ENCODE peak calls at places on chromosome 17, in five cellular contexts. J is endothelial cell of umbilical vein, S is choroid plexus epithelial cell, Q is OCI-LY7, W is heart left ventricle. N is an unnamed sample.
A peak's percentile ranks its signal among the peaks of the same experiment; 100 is the strongest.

GRCh38 chr17:62653831-62654829 is 26.7 kb downstream of the MRC2 start:
- DNase-seq in J (no peak), S (peak; percentile 61), Q (no peak), W (peak; percentile 80), N (no peak)

GRCh38 chr17:2947996-2948550 is 115.3 kb downstream of the OR1D5 start:
- DNase-seq in J (no peak), S (no peak), Q (no peak), W (no peak), N (no peak)

GRCh38 chr17:69605571-69605970 is 191.1 kb downstream of the MAP2K6 start:
- DNase-seq in J (no peak), S (no peak), Q (no peak), W (no peak), N (no peak)

GRCh38 chr17:1783271-1783670 is 21.4 kb downstream of the SERPINF1 start:
- DNase-seq in J (no peak), S (no peak), Q (no peak), W (no peak), N (no peak)

GRCh38 chr17:73196500-73196899 is 3.6 kb downstream of the COG1 start:
- DNase-seq in J (peak; percentile 25), S (peak; percentile 63), Q (no peak), W (peak; percentile 23), N (no peak)

GRCh38 chr17:35849469-35850348 is 19.0 kb downstream of the HEATR9 start:
- DNase-seq in J (peak; percentile 65), S (peak; percentile 92), Q (peak; percentile 67), W (peak; percentile 20), N (peak; percentile 10)

GRCh38 chr17:76353004-76353598 is 615 bp downstream of the PRPSAP1 start:
- DNase-seq in J (peak; percentile 43), S (no peak), Q (peak; percentile 34), W (peak; percentile 25), N (no peak)

GRCh38 chr17:50289268-50289667 is 15.0 kb downstream of the TMEM92 start:
- DNase-seq in J (no peak), S (peak; percentile 47), Q (no peak), W (no peak), N (no peak)

GRCh38 chr17:16945513-16946201 is 26.3 kb downstream of the TNFRSF13B start:
- DNase-seq in J (no peak), S (no peak), Q (peak; percentile 23), W (no peak), N (no peak)

GRCh38 chr17:62216847-62217246 is 151.8 kb upstream of the MED13 start:
- DNase-seq in J (no peak), S (no peak), Q (no peak), W (no peak), N (no peak)

GRCh38 chr17:45265823-45266222 is 3.9 kb upstream of the SPATA32 start:
- DNase-seq in J (no peak), S (peak; percentile 72), Q (no peak), W (no peak), N (peak; percentile 64)

GRCh38 chr17:7216242-7217112 is 3.2 kb downstream of the DLG4 start:
- DNase-seq in J (no peak), S (no peak), Q (peak; percentile 22), W (peak; percentile 16), N (no peak)

GRCh38 chr17:7214300-7215135 is 5.1 kb downstream of the DLG4 start:
- DNase-seq in J (peak; percentile 99), S (peak; percentile 99), Q (peak; percentile 99), W (peak; percentile 99), N (peak; percentile 67)

GRCh38 chr17:7217113-7217987 is 2.3 kb downstream of the DLG4 start:
- DNase-seq in J (peak; percentile 53), S (peak; percentile 85), Q (peak; percentile 68), W (peak; percentile 77), N (no peak)

GRCh38 chr17:7215136-7215638 is 4.4 kb downstream of the DLG4 start:
- DNase-seq in J (no peak), S (no peak), Q (no peak), W (peak; percentile 20), N (no peak)

DNA sequence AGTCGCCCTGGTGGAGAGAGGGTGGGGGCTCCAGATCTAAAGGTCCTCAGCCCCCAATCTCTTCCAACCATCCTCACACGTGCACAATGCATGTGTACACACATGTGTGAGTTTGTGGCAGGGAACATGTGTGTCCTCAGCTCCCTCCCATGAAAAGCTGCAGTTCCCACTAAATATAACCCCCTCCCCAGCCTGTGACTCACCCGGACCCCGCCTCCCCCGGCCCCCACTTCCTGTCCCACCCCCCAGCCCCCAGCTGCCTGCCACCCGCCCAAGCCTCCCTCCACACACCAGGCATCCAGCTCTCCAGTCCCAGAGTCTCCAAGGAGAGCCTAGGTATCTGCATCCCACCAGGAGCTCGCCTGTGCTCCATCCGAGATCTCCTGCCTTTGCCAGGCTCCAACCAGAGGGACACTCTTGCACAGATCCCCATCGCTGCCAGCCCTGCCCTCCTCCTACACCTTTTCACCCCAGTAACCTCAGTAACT is 3.9 kb downstream of the DLG4 start:
- DNase-seq in J (no peak), S (no peak), Q (peak; percentile 25), W (peak; percentile 32), N (no peak)
- H3K4me3 ChIP-seq in J (no peak overlapping the region), S (peak overlapping the region; percentile 64), Q (peak overlapping the region; percentile 75), W (peak overlapping the region; percentile 67), N (peak overlapping the region; percentile 66)

GRCh38 chr17:67477687-67478086 is 100.6 kb downstream of the PITPNC1 start:
- DNase-seq in J (no peak), S (no peak), Q (no peak), W (no peak), N (no peak)

GRCh38 chr17:67476787-67477335 is 99.8 kb downstream of the PITPNC1 start:
- DNase-seq in J (no peak), S (no peak), Q (no peak), W (no peak), N (no peak)

GRCh38 chr17:67478266-67479118 is 101.4 kb downstream of the PITPNC1 start:
- DNase-seq in J (no peak), S (no peak), Q (no peak), W (no peak), N (no peak)

GRCh38 chr17:67474081-67474661 is 97.1 kb downstream of the PITPNC1 start:
- DNase-seq in J (peak; percentile 20), S (peak; percentile 20), Q (no peak), W (peak; percentile 68), N (peak; percentile 41)

DNA sequence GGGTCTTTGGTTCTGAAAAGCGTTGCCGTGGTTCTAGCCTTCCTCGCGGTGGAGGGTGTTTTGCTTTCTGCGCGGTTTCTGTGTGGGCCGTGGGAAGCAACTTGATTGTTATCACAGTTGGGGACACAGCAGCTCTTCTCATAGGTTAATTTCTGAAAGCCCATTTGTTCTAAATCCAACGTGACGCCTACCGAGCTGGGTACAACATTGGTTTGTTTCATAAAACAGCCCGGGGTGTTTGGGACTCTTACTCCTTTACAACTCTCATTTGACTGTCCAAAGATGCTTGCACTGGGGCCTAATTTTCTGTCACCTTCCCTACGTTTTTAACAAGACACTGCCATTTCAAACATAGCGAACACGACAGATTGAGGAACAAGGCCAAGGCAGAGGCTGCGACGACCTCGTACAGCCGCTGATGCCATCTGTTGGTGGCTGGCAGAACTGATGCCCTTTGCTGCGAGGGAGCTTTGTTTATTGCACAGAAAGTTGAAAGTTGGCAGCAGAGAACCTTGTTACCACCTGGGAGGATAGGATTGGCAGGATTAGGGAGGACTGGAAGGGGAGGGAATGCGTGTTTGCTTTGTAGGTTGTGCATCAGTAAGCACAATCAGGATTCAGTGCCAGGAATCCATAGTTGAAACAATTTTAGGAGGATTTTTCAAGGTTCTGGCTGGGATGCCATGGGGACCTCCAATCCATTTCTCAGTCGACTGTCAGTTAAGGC is 98.2 kb downstream of the PITPNC1 start:
- DNase-seq in J (peak; percentile 81), S (peak; percentile 78), Q (peak; percentile 85), W (peak; percentile 78), N (no peak)
- TF ChIP-seq CTCF in J (peak; percentile 96), S (peak; percentile 96), Q (peak; percentile 98), W (peak; percentile 86), N (peak; percentile 95)

GRCh38 chr17:7043544-7044268 is at the start of gene SLC16A11:
- DNase-seq in J (peak; percentile 42), S (peak; percentile 84), Q (no peak), W (peak; percentile 41), N (no peak)

GRCh38 chr17:7047566-7047965 is 3.7 kb upstream of the SLC16A11 start:
- DNase-seq in J (no peak), S (no peak), Q (no peak), W (no peak), N (no peak)

GRCh38 chr17:7048968-7049367 is 5.1 kb upstream of the SLC16A11 start:
- DNase-seq in J (no peak), S (no peak), Q (no peak), W (no peak), N (no peak)

GRCh38 chr17:7045492-7046126 is 1.7 kb upstream of the SLC16A11 start:
- DNase-seq in J (peak; percentile 89), S (peak; percentile 92), Q (peak; percentile 74), W (no peak), N (peak; percentile 44)

DNA sequence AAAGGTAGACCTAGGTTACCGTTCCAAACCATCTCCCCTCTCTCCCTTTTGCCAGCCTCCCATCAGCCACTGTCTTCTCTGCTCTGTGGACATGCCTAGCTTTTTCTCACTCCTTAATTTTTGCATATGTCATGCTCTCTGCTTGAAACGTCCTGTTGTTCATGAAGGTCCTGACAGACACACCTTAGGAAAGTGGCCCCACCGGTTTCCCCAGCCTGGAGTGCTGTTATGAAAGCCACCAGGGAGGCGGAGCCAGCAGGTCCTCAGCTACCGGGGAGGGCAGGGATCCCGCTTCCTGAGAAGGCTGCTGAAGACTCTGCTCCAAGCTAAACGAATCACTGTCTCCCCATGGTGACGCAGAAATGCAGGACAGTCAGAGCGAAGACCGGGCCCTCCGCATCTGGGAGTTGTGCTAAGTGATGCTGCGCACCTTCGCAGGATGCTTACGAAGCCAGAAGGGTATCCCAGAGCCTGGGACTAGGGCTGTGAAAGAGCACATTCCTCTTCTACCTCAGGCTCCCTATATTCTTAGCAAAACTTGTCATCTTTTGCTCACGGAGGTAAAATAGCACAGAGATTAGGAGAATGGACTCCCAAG is 2.3 kb upstream of the SLC16A11 start:
- DNase-seq in J (no peak), S (peak; percentile 36), Q (no peak), W (no peak), N (no peak)
- H3K4me3 ChIP-seq in J (no peak overlapping the region), S (peak overlapping the region; percentile 36), Q (peak overlapping the region; percentile 20), W (peak overlapping the region; percentile 26), N (no peak overlapping the region)

GRCh38 chr17:81095608-81095888 is 60.6 kb downstream of the BAIAP2 start:
- DNase-seq in J (no peak), S (no peak), Q (no peak), W (no peak), N (no peak)

GRCh38 chr17:81093576-81094223 is 58.7 kb downstream of the BAIAP2 start:
- DNase-seq in J (no peak), S (no peak), Q (no peak), W (no peak), N (no peak)

GRCh38 chr17:81094744-81095607 is 60.0 kb downstream of the BAIAP2 start:
- DNase-seq in J (peak; percentile 78), S (peak; percentile 99), Q (peak; percentile 38), W (peak; percentile 55), N (peak; percentile 98)

GRCh38 chr17:81092518-81093095 is 57.7 kb downstream of the BAIAP2 start:
- DNase-seq in J (no peak), S (no peak), Q (no peak), W (no peak), N (no peak)

DNA sequence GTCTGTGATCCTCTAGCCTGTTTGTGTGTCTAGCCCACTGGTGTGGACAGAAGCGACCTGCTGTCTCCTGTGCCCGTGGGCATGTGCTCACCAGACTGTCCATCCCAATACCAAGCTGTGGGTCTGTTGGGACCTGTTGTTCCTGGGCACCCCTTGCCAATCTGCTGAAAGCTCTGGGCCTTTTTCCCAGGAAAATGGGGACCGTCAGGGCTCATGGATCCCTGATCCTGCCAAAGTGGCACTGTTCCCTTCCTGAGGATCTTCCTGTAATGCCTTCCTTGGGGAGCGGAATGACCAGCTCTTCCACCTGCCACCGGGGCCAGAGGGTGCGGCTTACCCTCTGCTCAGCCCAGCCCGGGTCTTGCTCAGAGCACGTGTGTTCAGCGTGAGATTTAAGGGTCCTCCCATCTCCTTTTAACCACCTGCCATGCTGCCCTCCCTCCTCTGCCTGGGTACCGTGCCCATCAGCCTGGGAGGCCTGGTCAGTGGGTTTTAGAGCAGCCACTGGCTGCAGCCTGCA is 59.3 kb downstream of the BAIAP2 start:
- DNase-seq in J (no peak), S (no peak), Q (no peak), W (no peak), N (no peak)
- TF ChIP-seq CTCF in J (no peak), S (no peak), Q (no peak), W (no peak), N (no peak)